ENCODE peak calls at places on chromosome 1, in five cellular contexts. O is H54, E is sigmoid colon, P is fibroblast of villous mesenchyme, G is neural crest cell. K is an unnamed sample.

GRCh38 chr1:150979007-150979722 is 2.9 kb upstream of the ANXA9 start:
- DNase-seq in E (peak; percentile 93), G (peak; percentile 94), O (peak; percentile 94), P (peak; percentile 91), K (peak; percentile 77)

GRCh38 chr1:35894183-35894582 is 11.2 kb downstream of the AGO1 start:
- DNase-seq in P (peak; percentile 56), O (no peak), E (no peak), G (no peak), K (no peak)

GRCh38 chr1:208137144-208137682 is 107.0 kb downstream of the PLXNA2 start:
- DNase-seq in G (no peak), E (no peak), P (peak; percentile 15), O (peak; percentile 25), K (no peak)

GRCh38 chr1:25732821-25733220 is 67.2 kb upstream of the SELENON start:
- DNase-seq in E (peak; percentile 55), P (no peak), O (no peak), G (no peak), K (no peak)

GRCh38 chr1:222546548-222547259 is 1.2 kb downstream of the HHIPL2 start:
- DNase-seq in P (peak; percentile 78), O (peak; percentile 79), E (no peak), G (no peak), K (peak; percentile 82)

GRCh38 chr1:51669191-51669590 is 52.3 kb downstream of the OSBPL9 start:
- DNase-seq in O (no peak), G (no peak), E (no peak), P (no peak), K (no peak)

GRCh38 chr1:194069168-194069830 is 882.9 kb upstream of the B3GALT2 start:
- DNase-seq in P (peak; percentile 38), O (no peak), G (no peak), E (peak; percentile 83), K (no peak)

GRCh38 chr1:41397020-41397419 is 35.8 kb downstream of the FOXO6 start:
- DNase-seq in P (no peak), G (no peak), O (no peak), E (no peak), K (no peak)

GRCh38 chr1:176996455-176997090 is 167.9 kb downstream of the ASTN1 start:
- DNase-seq in G (peak; percentile 10), E (no peak), O (no peak), P (no peak), K (no peak)

GRCh38 chr1:50418600-50419109 is 4.6 kb downstream of the DMRTA2 start:
- DNase-seq in O (no peak), E (no peak), G (no peak), P (no peak), K (no peak)

GRCh38 chr1:150408800-150409199 is 44.9 kb downstream of the RPRD2 start:
- DNase-seq in G (no peak), O (no peak), E (no peak), P (no peak), K (no peak)